ENCODE peak calls at places on chromosomes 13 and 19, in ten cellular contexts. X is tibial nerve, A is ovary, R is right lobe of liver, O is A549, H is body of pancreas, E is IMR-90, Z is breast epithelium, D is heart left ventricle, M is gastrocnemius medialis. K is an unnamed sample.

GRCh38 chr19:39499082-39499642 is 415 bp downstream of the DLL3 start:
- DNase-seq in X (no peak), A (no peak), R (no peak), O (no peak), H (no peak), E (no peak), Z (no peak), D (no peak), M (no peak), K (no peak)

GRCh38 chr13:40681341-40682051 is 15.1 kb upstream of the FOXO1 start:
- DNase-seq in X (no peak), A (no peak), R (no peak), O (no peak), H (no peak), E (no peak), Z (no peak), D (no peak), M (peak), K (no peak)

GRCh38 chr13:100269837-100270236 is 180.9 kb downstream of the PCCA start:
- DNase-seq in X (peak), A (peak), R (peak), O (no peak), H (peak), E (peak), Z (no peak), D (peak), M (peak), K (no peak)

GRCh38 chr13:24228852-24229458 is 68.4 kb downstream of the SPATA13 start:
- DNase-seq in X (no peak), A (peak), R (no peak), O (peak), H (peak), E (peak), Z (no peak), D (no peak), M (no peak), K (no peak)

GRCh38 chr13:41458187-41458938 is 1.0 kb downstream of the RGCC start:
- DNase-seq in X (no peak), A (no peak), R (peak), O (no peak), H (peak), E (peak), Z (no peak), D (peak), M (no peak), K (peak)

GRCh38 chr13:84870190-84870589 is 929.0 kb downstream of the SLITRK6 start:
- DNase-seq in X (no peak), A (no peak), R (no peak), O (no peak), H (no peak), E (no peak), Z (no peak), D (no peak), M (no peak), K (no peak)

GRCh38 chr13:110610955-110611595 is 4.3 kb upstream of the NAXD start:
- DNase-seq in X (no peak), A (no peak), R (no peak), O (no peak), H (no peak), E (peak), Z (no peak), D (no peak), M (no peak), K (no peak)

GRCh38 chr13:99985243-99985874 is 3.8 kb downstream of the ZIC2 start:
- DNase-seq in X (no peak), A (no peak), R (no peak), O (no peak), H (no peak), E (no peak), Z (no peak), D (no peak), M (no peak), K (peak)

GRCh38 chr19:33872445-33873320 is 76.0 kb downstream of the KCTD15 start:
- DNase-seq in X (no peak), A (no peak), R (no peak), O (no peak), H (no peak), E (no peak), Z (peak), D (no peak), M (no peak), K (no peak)

GRCh38 chr13:59951011-59951410 is 212.7 kb downstream of the DIAPH3 start:
- DNase-seq in X (no peak), A (no peak), R (no peak), O (no peak), H (no peak), E (no peak), Z (no peak), D (no peak), M (no peak), K (no peak)

GRCh38 chr13:51818771-51819511 is 15.0 kb upstream of the DHRS12 start:
- DNase-seq in X (no peak), A (no peak), R (no peak), O (no peak), H (no peak), E (peak), Z (no peak), D (no peak), M (peak), K (no peak)

GRCh38 chr13:113970810-113971470 is 2.9 kb downstream of the C13orf46 start:
- DNase-seq in X (no peak), A (no peak), R (peak), O (no peak), H (peak), E (peak), Z (peak), D (peak), M (peak), K (peak)

GRCh38 chr13:113802090-113802531 is 43.1 kb downstream of the TMEM255B start:
- DNase-seq in X (no peak), A (peak), R (no peak), O (peak), H (no peak), E (peak), Z (no peak), D (peak), M (no peak), K (no peak)

GRCh38 chr13:99205621-99206220 is 5.1 kb downstream of the UBAC2 start:
- DNase-seq in X (no peak), A (no peak), R (no peak), O (no peak), H (no peak), E (no peak), Z (no peak), D (no peak), M (no peak), K (no peak)

GRCh38 chr19:54158812-54159351 is 639 bp downstream of the LENG1 start:
- DNase-seq in X (no peak), A (no peak), R (no peak), O (peak), H (no peak), E (peak), Z (no peak), D (no peak), M (no peak), K (no peak)

GRCh38 chr19:52889931-52890330 is 7.5 kb downstream of the ZNF320 start:
- DNase-seq in X (no peak), A (no peak), R (no peak), O (no peak), H (no peak), E (no peak), Z (no peak), D (no peak), M (no peak), K (no peak)

GRCh38 chr13:45119469-45119989 is 781 bp upstream of the GTF2F2 start:
- DNase-seq in X (no peak), A (peak), R (no peak), O (no peak), H (no peak), E (peak), Z (no peak), D (no peak), M (no peak), K (peak)

GRCh38 chr13:29511980-29512379 is 83.5 kb downstream of the SLC7A1 start:
- DNase-seq in X (peak), A (peak), R (no peak), O (no peak), H (peak), E (peak), Z (no peak), D (no peak), M (no peak), K (no peak)

GRCh38 chr13:63190742-63191141 is 1775.1 kb upstream of the PCDH20 start:
- DNase-seq in X (no peak), A (no peak), R (no peak), O (peak), H (no peak), E (peak), Z (no peak), D (no peak), M (no peak), K (no peak)

GRCh38 chr19:2053601-2054389 is 2.8 kb upstream of the MKNK2 start:
- DNase-seq in X (no peak), A (peak), R (peak), O (no peak), H (peak), E (peak), Z (no peak), D (peak), M (peak), K (peak)

GRCh38 chr13:49370390-49370789 is 73.5 kb downstream of the CAB39L start:
- DNase-seq in X (no peak), A (no peak), R (no peak), O (no peak), H (no peak), E (no peak), Z (no peak), D (no peak), M (no peak), K (no peak)

GRCh38 chr13:32381539-32381938 is 46.4 kb downstream of the N4BP2L1 start:
- DNase-seq in X (no peak), A (peak), R (no peak), O (no peak), H (no peak), E (peak), Z (no peak), D (no peak), M (no peak), K (no peak)

DNA sequence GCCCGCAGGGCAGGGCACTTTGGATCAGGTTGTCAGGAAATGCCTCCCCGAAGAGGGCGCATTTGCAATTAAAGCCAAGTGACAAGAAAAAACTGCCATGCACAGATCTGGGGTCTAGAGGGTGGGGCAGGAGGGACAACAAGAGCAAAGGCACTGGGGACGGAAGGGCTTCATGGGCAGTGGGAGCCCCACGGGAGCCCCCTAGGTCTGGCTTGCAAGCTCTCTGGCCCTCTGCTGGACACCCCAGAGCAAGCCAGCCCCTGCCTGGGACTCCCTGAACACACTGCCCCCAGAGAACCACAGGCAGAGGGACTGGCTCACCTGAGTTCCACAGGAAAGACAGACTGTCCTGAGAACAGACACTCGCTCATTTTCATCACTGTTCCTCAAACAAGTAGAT is 30.2 kb upstream of the C19orf12 start:
- DNase-seq in X (no peak), A (no peak), R (no peak), O (no peak), H (no peak), E (no peak), Z (no peak), D (no peak), M (no peak), K (no peak)
- TF ChIP-seq CTCF in X (no peak), A (no peak), R (no peak), O (peak), H (no peak), E (no peak), Z (no peak), D (no peak), M (no peak), K (no peak)

GRCh38 chr19:18150776-18151624 is 2.0 kb upstream of the PIK3R2 start:
- DNase-seq in X (no peak), A (peak), R (no peak), O (no peak), H (peak), E (no peak), Z (no peak), D (no peak), M (no peak), K (no peak)

GRCh38 chr19:18149596-18149975 is 3.4 kb upstream of the PIK3R2 start:
- DNase-seq in X (no peak), A (peak), R (no peak), O (no peak), H (no peak), E (no peak), Z (no peak), D (no peak), M (no peak), K (no peak)

GRCh38 chr19:18153555-18154134 is 682 bp downstream of the PIK3R2 start:
- DNase-seq in X (no peak), A (peak), R (no peak), O (no peak), H (peak), E (no peak), Z (no peak), D (no peak), M (no peak), K (peak)

GRCh38 chr19:18152817-18153554 is at the start of gene PIK3R2:
- DNase-seq in X (peak), A (peak), R (peak), O (peak), H (peak), E (peak), Z (peak), D (peak), M (peak), K (peak)

DNA sequence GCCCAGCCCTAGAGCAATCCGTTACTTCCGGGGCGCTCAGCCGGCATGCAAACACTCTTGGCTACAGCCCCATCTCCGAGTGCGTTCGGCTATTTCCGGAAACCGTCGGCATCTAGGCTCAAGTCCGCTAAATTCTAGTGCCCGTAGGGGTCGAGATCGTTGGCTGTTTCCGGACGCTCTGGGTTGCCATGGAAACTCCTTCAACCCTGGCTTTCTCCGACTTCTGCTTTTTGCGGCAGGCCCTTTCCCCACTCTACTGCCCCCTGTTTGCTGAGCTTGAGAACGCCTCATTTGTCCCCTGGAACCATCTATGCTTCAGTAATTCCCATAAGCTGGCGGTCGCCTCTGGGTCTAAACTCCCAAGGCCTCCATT is 533 bp upstream of the PIK3R2 start:
- DNase-seq in X (peak), A (peak), R (peak), O (peak), H (peak), E (peak), Z (peak), D (peak), M (peak), K (peak)
- TF ChIP-seq POLR2A in X (no peak), A (peak), R (no peak), O (peak), H (peak), E (no peak), Z (no peak), D (no peak), M (no peak), K (no peak)

DNA sequence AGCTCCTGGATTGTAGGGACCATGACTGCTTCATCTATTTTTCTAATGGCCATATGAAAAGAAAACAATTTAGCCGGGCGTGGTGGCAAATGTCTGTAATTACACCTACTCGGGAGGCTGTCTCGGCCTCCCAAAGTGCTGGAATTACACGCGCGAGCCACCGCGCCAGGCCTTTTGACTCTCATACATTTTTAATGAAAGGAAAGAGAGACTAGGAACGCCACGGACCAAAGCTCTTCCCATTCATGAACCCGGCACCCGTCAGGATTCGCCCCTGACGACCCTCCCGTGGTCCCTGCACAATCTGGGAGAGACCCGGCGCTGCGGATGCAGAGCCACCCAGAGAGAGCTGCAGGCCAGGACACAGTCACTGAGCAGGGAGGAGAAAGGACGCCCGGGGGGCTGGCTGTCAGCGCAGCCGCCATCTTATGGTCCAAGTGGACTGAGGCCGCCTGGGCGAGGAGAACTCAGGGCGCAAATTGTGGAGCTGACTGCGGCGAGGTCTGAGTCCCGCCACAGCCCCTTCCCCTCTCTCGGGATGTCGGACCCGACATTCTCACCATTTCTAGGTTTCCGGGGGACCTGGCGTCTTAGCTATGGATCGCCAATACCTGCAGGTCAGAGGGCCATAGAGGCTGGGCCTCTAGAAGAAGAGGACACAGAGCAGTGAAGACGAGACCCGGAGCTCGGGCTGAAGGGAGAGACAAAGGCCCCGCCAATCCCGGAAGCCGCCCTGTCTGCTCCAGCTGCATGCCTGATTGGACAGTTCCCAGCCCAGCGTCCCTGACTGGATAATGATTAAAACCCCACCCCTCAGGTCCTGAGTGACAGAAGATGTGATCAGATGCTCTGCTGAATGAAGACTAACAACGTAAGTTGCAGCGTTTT is at the start of gene ZNF681:
- DNase-seq in X (peak), A (peak), R (peak), O (peak), H (peak), E (peak), Z (peak), D (peak), M (peak), K (peak)
- TF ChIP-seq CTCF in X (no peak), A (no peak), R (no peak), O (no peak), H (peak), E (no peak), Z (peak), D (peak), M (no peak), K (peak)

GRCh38 chr19:49906879-49907564 is 10.3 kb upstream of the IL4I1 start:
- DNase-seq in X (no peak), A (no peak), R (no peak), O (no peak), H (no peak), E (no peak), Z (no peak), D (no peak), M (no peak), K (no peak)
- TF ChIP-seq POLR2A in X (no peak), A (no peak), R (no peak), O (no peak), H (no peak), E (no peak), Z (no peak), D (no peak), M (no peak), K (no peak)

GRCh38 chr13:27336005-27336673 is 65.5 kb downstream of the RASL11A start:
- DNase-seq in X (no peak), A (no peak), R (no peak), O (no peak), H (no peak), E (peak), Z (no peak), D (no peak), M (no peak), K (no peak)

GRCh38 chr13:27339299-27339698 is 68.7 kb downstream of the RASL11A start:
- DNase-seq in X (no peak), A (no peak), R (no peak), O (peak), H (peak), E (peak), Z (no peak), D (no peak), M (no peak), K (no peak)

GRCh38 chr13:27341616-27342015 is 71.0 kb downstream of the RASL11A start:
- DNase-seq in X (no peak), A (no peak), R (peak), O (no peak), H (no peak), E (no peak), Z (no peak), D (no peak), M (no peak), K (no peak)

GRCh38 chr13:27338207-27338606 is 67.6 kb downstream of the RASL11A start:
- DNase-seq in X (no peak), A (no peak), R (no peak), O (no peak), H (no peak), E (no peak), Z (no peak), D (no peak), M (no peak), K (no peak)

DNA sequence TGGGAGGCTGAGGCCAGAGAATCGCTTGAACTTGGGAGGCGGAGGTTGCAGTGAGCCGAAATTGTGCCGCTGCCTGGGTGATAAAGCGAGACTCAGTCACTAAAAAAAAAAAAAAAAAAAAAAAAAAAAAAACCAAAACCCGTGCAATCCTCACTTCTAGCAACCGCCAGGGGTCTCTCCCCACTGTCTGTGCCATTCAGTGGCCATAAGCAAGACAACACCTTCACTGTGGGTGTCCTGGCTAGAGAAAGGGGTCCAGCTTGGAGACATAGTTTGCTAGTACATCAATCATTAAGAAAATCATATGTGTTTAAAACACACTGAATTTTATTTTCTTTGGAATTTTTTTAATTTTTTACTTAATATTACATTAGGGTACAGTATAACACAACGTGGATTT is 68.2 kb downstream of the RASL11A start:
- DNase-seq in X (no peak), A (no peak), R (no peak), O (no peak), H (no peak), E (no peak), Z (no peak), D (no peak), M (no peak), K (no peak)
- TF ChIP-seq CTCF in X (no peak), A (no peak), R (no peak), O (no peak), H (no peak), E (peak), Z (no peak), D (no peak), M (no peak), K (no peak)